ENCODE peak calls at places on chromosomes 16 and 17, in four cellular contexts. R, C, Z and B are unnamed samples.

GRCh38 chr16:82011199-82011641 is at the start of gene SDR42E1:
- DNase-seq in Z (peak), R (no peak), C (no peak), B (no peak)

GRCh38 chr17:48215583-48216139 is 108.1 kb downstream of the SNX11 start:
- DNase-seq in Z (peak), C (no peak), R (no peak), B (no peak)

GRCh38 chr16:84302111-84302954 is 7.7 kb downstream of the WFDC1 start:
- DNase-seq in Z (no peak), C (no peak), R (no peak), B (no peak)

GRCh38 chr16:788399-789126 is at the start of gene CHTF18:
- DNase-seq in Z (peak), R (peak), C (peak), B (peak)

GRCh38 chr17:12896386-12896785 is 107.1 kb downstream of the ARHGAP44 start:
- DNase-seq in Z (no peak), R (no peak), C (no peak), B (no peak)

GRCh38 chr16:50941651-50942050 is 199.8 kb downstream of the CYLD start:
- DNase-seq in C (no peak), Z (no peak), R (no peak), B (no peak)

GRCh38 chr16:83085660-83086059 is 458.9 kb downstream of the CDH13 start:
- DNase-seq in Z (no peak), C (no peak), R (no peak), B (no peak)

GRCh38 chr16:17414421-17414820 is 56.3 kb downstream of the XYLT1 start:
- DNase-seq in Z (no peak), R (no peak), C (no peak), B (no peak)

GRCh38 chr17:74825952-74826713 is 33.6 kb downstream of the GRIN2C start:
- DNase-seq in Z (no peak), R (no peak), C (no peak), B (no peak)

GRCh38 chr16:592518-593306 is 2.8 kb downstream of the RAB40C start:
- DNase-seq in C (no peak), R (no peak), Z (no peak), B (no peak)

GRCh38 chr16:56262148-56262878 is 71.0 kb downstream of the GNAO1 start:
- DNase-seq in C (no peak), Z (no peak), R (no peak), B (no peak)

GRCh38 chr17:16995930-16996329 is 24.0 kb upstream of the TNFRSF13B start:
- DNase-seq in C (no peak), R (no peak), Z (no peak), B (no peak)

GRCh38 chr16:27798241-27798640 is 248.3 kb downstream of the KATNIP start:
- DNase-seq in R (no peak), C (no peak), Z (no peak), B (no peak)

GRCh38 chr17:60792250-60792898 is 114.7 kb downstream of the BCAS3 start:
- DNase-seq in R (no peak), C (no peak), Z (no peak), B (no peak)

GRCh38 chr17:77327566-77328463 is 187.0 kb downstream of the SEC14L1 start:
- DNase-seq in R (no peak), Z (no peak), C (no peak), B (no peak)

GRCh38 chr16:74438492-74438979 is 17.3 kb upstream of the CLEC18B start:
- DNase-seq in C (no peak), R (no peak), Z (no peak), B (no peak)

GRCh38 chr16:12461971-12462370 is 341.7 kb downstream of the CPPED1 start:
- DNase-seq in R (no peak), C (no peak), Z (no peak), B (no peak)

GRCh38 chr16:50372611-50373344 is 4.0 kb upstream of the BRD7 start:
- DNase-seq in C (no peak), Z (no peak), R (peak), B (no peak)

GRCh38 chr16:61289141-61289540 is 747.1 kb downstream of the CDH8 start:
- DNase-seq in Z (no peak), R (no peak), C (no peak), B (no peak)

GRCh38 chr16:1322407-1322806 is 11.0 kb upstream of the BAIAP3 start:
- DNase-seq in Z (no peak), R (no peak), C (no peak), B (no peak)

GRCh38 chr17:8109669-8110455 is 8.5 kb downstream of the ALOXE3 start:
- DNase-seq in Z (no peak), R (no peak), C (no peak), B (no peak)

GRCh38 chr17:7026471-7027115 is 3.7 kb downstream of the BCL6B start:
- DNase-seq in C (no peak), R (no peak), Z (no peak), B (no peak)

GRCh38 chr17:79953335-79953734 is 82.3 kb downstream of the TBC1D16 start:
- DNase-seq in Z (no peak), R (no peak), C (no peak), B (no peak)

GRCh38 chr17:72667096-72668063 is 425.1 kb downstream of the SLC39A11 start:
- DNase-seq in C (no peak), R (no peak), Z (no peak), B (no peak)

GRCh38 chr16:63185235-63185780 is 1149.1 kb upstream of the CDH8 start:
- DNase-seq in R (no peak), C (no peak), Z (no peak), B (no peak)

GRCh38 chr17:48611681-48612455 is 1.1 kb upstream of the HOXB7 start:
- DNase-seq in Z (no peak), R (no peak), C (no peak), B (no peak)

GRCh38 chr17:66614469-66614868 is 220.4 kb upstream of the CACNG5 start:
- DNase-seq in R (no peak), Z (no peak), C (no peak), B (no peak)

GRCh38 chr17:33192961-33193911 is 99.9 kb downstream of the ASIC2 start:
- DNase-seq in R (no peak), Z (no peak), C (no peak), B (no peak)

GRCh38 chr17:78935419-78936323 is 10.5 kb upstream of the TIMP2 start:
- DNase-seq in C (peak), R (peak), Z (no peak), B (peak)

GRCh38 chr17:3282901-3283300 is 15.3 kb downstream of the OR3A1 start:
- DNase-seq in Z (no peak), C (no peak), R (no peak), B (no peak)

GRCh38 chr16:11675561-11676511 is 7.6 kb downstream of the SNN start:
- DNase-seq in R (no peak), C (no peak), Z (peak), B (no peak)

GRCh38 chr16:87735270-87736002 is 30.4 kb downstream of the KLHDC4 start:
- DNase-seq in Z (no peak), C (no peak), R (no peak), B (no peak)

DNA sequence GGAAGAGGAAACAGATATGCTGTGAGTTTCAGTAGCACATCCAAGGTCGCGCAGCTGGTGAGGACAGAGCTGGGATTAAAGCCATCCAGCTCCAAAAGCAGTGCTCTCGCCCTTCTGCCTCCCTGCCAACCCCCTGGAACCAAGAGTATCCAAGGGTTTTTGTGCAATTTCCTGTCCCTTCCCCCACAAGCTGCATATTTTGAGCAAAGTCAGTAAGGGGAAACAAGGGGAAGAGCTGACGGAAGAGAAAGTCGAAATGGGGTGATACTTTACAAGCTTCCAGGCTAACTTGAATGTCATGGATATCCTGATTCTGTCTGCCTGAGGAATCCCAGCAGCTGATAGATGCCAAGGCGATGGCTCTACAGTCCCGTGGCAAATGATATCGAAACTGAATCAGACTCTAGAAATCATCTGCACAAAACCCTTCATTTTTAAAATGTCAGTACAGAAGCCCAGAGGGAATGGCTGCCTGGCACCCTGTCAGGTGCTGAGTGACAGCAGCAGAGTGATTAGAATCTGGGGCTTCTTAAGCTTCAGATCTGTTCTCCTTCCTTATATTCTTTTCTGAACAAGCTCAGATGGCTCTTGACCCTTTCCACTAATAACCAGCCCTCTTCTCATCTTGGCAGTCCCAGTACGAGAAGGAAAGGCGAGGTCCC is 42.9 kb upstream of the TEKT3 start:
- DNase-seq in C (no peak), Z (no peak), R (no peak), B (no peak)
- H3K4me3 ChIP-seq in C (peak), Z (no peak), R (peak), B (no peak)

DNA sequence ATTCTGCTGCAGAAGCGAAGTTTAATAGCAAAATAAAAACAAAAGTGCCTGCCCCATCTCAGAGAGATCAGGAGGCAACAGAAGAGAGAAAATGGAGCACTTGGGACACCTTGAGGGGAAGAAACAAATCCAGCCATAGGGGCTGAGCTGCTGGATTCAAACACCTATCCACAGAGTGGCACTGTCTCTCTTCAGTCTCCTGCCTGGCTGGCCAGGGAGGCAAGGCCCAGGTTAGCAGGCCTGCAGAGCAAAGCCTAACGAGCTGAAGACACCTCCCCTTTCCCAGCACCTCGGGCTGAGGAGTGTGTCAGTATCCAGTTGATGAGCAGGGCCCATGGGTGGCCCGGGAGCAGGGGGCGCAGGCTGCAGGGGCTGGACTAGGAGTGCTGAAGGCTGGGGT is 8.8 kb upstream of the KRT31 start:
- DNase-seq in R (no peak), C (no peak), Z (no peak), B (no peak)
- TF ChIP-seq CTCF in R (peak), C (no peak), Z (peak), B (peak)

GRCh38 chr17:29707212-29707571 is 84.5 kb upstream of the CORO6 start:
- DNase-seq in Z (no peak), R (no peak), C (no peak), B (no peak)
- H3K4me3 ChIP-seq in Z (no peak), R (no peak), C (no peak), B (no peak)

GRCh38 chr17:58488428-58488890 is 251 bp upstream of the HSF5 start:
- DNase-seq in R (no peak), C (no peak), Z (no peak), B (no peak)

GRCh38 chr17:58484600-58484999 is 3.6 kb downstream of the HSF5 start:
- DNase-seq in R (no peak), C (no peak), Z (no peak), B (no peak)

GRCh38 chr17:58491510-58492045 is 3.4 kb upstream of the HSF5 start:
- DNase-seq in R (no peak), C (no peak), Z (no peak), B (no peak)

GRCh38 chr17:58492238-58493121 is 4.3 kb upstream of the HSF5 start:
- DNase-seq in R (no peak), C (no peak), Z (no peak), B (no peak)

GRCh38 chr17:58487589-58488427 is at the start of gene HSF5:
- DNase-seq in R (no peak), Z (no peak), C (no peak), B (no peak)
- TF ChIP-seq CTCF in R (no peak), Z (no peak), C (no peak), B (peak)

DNA sequence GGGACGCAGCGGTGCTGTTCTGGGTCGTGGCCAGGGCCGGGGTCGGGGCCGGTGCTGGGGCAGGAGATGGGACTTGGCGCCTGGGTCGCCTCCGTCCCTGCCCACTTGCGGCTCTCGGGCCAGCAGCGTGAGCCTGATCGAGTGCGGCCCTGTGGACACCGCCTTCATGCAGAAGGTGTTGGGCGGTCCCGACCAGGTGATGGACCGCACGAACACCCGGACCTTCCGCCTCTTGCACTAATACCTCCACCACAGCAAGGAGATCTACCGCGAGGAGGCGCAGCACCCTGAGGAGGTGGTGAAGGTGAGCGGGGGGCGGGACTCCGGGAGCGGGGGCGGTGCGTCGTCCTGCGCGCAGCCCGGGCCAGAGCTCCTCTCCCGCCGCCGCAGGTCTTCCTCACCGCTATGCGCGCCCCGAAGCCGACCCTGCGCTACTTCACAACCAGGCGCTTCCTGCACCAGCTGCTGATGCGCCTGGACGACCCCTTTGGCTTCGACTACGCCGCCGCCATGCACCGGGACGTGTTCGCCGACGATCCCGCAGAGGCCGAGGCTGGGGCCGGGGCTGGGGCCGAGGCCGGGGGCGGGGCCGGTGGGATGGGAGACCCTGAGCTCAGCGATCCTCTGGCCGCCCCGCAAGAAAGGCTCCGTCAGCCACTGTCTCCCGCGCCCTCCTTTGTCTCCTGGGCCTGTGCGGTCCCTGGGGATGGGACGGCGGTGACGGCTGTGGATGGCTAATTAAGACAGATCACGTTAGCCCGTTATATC is 4.5 kb upstream of the HSD17B1 start:
- DNase-seq in C (no peak), R (no peak), Z (no peak), B (no peak)
- H3K4me3 ChIP-seq in C (no peak), R (no peak), Z (peak), B (peak)

GRCh38 chr16:25066747-25067631 is 44.6 kb upstream of the LCMT1 start:
- DNase-seq in R (no peak), Z (no peak), C (no peak), B (no peak)

GRCh38 chr16:25064967-25065366 is 46.6 kb upstream of the LCMT1 start:
- DNase-seq in R (no peak), C (no peak), Z (no peak), B (no peak)

GRCh38 chr16:25066426-25066746 is 45.2 kb upstream of the LCMT1 start:
- DNase-seq in C (no peak), Z (no peak), R (no peak), B (no peak)

GRCh38 chr16:25063865-25064264 is 47.7 kb upstream of the LCMT1 start:
- DNase-seq in C (no peak), R (no peak), Z (no peak), B (no peak)

GRCh38 chr16:25065899-25066298 is 45.6 kb upstream of the LCMT1 start:
- DNase-seq in C (no peak), R (no peak), Z (no peak), B (no peak)
- TF ChIP-seq CTCF in C (no peak), R (no peak), Z (no peak), B (no peak)